ENCODE peak calls at places on chromosome 14, in ten cellular contexts. U is PC-3, Q is lung, V is tibial nerve, K is suprapubic skin, N is tibial artery, G is H1, J is uterus, E is ovary, Z is H9. F is an unnamed sample. For H3K4me1, the result is how much of the 10 kb centered on the place peaks cover.

GRCh38 chr14:74582910-74583581 is 29.0 kb downstream of the LTBP2 start:
- DNase-seq in J (no peak), Q (no peak), V (no peak), K (no peak), G (no peak), U (peak), Z (no peak), E (no peak), N (peak), F (no peak)

GRCh38 chr14:90536092-90536491 is 139.3 kb downstream of the CALM1 start:
- DNase-seq in Z (no peak), U (no peak), V (no peak), E (peak), N (no peak), J (peak), Q (no peak), G (no peak), K (no peak), F (no peak)

GRCh38 chr14:28599605-28600004 is 167.0 kb upstream of the FOXG1 start:
- DNase-seq in V (no peak), U (no peak), J (no peak), N (no peak), G (no peak), Q (no peak), E (no peak), K (no peak), Z (no peak), F (no peak)

GRCh38 chr14:40656301-40656700 is 950.4 kb upstream of the LRFN5 start:
- DNase-seq in E (no peak), Q (no peak), N (no peak), Z (no peak), U (no peak), G (no peak), J (no peak), V (no peak), K (no peak), F (no peak)

GRCh38 chr14:49586673-49587460 is 687 bp upstream of the RPS29 start:
- DNase-seq in G (no peak), U (peak), E (peak), V (no peak), Z (no peak), Q (no peak), N (no peak), K (no peak), J (peak), F (peak)

GRCh38 chr14:73731111-73731510 is 16.9 kb upstream of the PNMA1 start:
- DNase-seq in N (no peak), U (no peak), K (no peak), G (no peak), Q (no peak), Z (no peak), V (no peak), E (peak), J (no peak), F (no peak)

GRCh38 chr14:56687123-56687522 is 107.5 kb downstream of the TMEM260 start:
- DNase-seq in Z (no peak), V (no peak), G (no peak), Q (no peak), J (no peak), N (no peak), U (peak), E (no peak), K (no peak), F (no peak)

GRCh38 chr14:35430459-35431199 is 26.1 kb upstream of the NFKBIA start:
- DNase-seq in J (no peak), K (no peak), U (no peak), V (no peak), Z (no peak), E (no peak), G (no peak), N (no peak), Q (no peak), F (no peak)

GRCh38 chr14:85532981-85533820 is 3.3 kb downstream of the FLRT2 start:
- DNase-seq in E (peak), Z (peak), V (peak), J (peak), Q (no peak), K (peak), U (peak), G (peak), N (peak), F (no peak)

GRCh38 chr14:99589031-99589441 is 15.0 kb downstream of the CCDC85C start:
- DNase-seq in Q (no peak), K (no peak), Z (no peak), J (no peak), G (no peak), N (no peak), V (no peak), E (no peak), U (no peak), F (no peak)

GRCh38 chr14:99592394-99592793 is 11.6 kb downstream of the CCDC85C start:
- DNase-seq in J (no peak), U (no peak), G (no peak), V (no peak), K (no peak), N (no peak), Z (no peak), Q (no peak), E (no peak), F (no peak)

GRCh38 chr14:99589651-99590530 is 14.1 kb downstream of the CCDC85C start:
- DNase-seq in U (no peak), J (no peak), V (no peak), Z (no peak), N (no peak), Q (no peak), K (no peak), E (no peak), G (no peak), F (no peak)

GRCh38 chr14:99592933-99593753 is 10.9 kb downstream of the CCDC85C start:
- DNase-seq in U (no peak), N (no peak), K (no peak), J (no peak), Z (no peak), V (no peak), E (no peak), G (no peak), Q (no peak), F (no peak)

DNA sequence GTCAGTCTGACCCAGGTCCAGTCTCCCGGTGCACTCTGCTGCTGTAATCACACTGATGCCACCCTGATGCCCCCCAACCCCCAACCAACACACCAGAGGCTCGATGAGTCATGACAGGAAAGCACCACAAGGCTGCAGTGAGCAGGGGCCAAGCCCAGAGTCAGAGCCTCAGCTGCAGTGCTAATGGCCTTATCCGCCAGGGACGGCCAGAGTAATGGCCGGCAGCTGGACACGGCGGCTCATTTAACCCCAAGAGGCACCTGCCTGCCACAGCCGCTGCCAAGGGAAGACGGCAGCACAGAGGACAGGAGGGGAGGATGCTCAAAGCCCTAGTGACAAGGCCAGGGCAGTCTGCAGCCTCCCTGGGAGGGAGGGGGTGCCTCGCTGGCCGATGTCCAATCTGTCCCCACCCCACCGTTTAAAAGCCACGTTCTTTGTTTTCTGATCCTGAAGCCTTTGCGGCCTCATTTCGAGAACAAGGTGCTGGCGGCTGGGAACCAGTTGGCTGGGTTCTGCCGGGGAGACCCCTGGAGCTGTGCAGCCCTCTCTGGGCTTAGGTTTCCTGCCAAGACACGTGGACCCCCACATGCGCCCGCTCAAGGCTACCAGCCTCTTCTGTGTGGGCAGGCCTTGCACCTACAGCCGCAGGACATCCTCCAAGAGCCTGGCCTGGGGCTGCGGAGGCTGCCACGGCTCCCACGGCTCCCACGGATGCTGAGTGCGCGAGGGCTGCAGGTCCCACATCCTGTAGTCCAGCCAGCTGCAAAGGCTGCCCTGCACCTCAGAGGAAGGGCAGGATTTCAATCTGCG is 13.1 kb downstream of the CCDC85C start:
- DNase-seq in N (no peak), U (no peak), G (no peak), Z (no peak), J (peak), V (no peak), Q (no peak), E (no peak), K (no peak), F (no peak)
- H3K4me1 ChIP-seq in N (under half), U (under half), G (under half), Z (under half), J (under half), V (under half), Q (under half), E (under half), K (under half), F (under half)

GRCh38 chr14:93002049-93002448 is 79.1 kb downstream of the CHGA start:
- DNase-seq in K (no peak), Z (no peak), U (no peak), N (no peak), J (no peak), E (no peak), V (no peak), Q (no peak), G (no peak), F (no peak)

GRCh38 chr14:93003945-93004698 is 81.2 kb downstream of the CHGA start:
- DNase-seq in V (no peak), G (no peak), J (peak), Z (no peak), E (no peak), K (no peak), U (no peak), Q (no peak), N (no peak), F (no peak)

GRCh38 chr14:93004699-93005082 is 81.7 kb downstream of the CHGA start:
- DNase-seq in Q (no peak), V (no peak), E (no peak), G (no peak), N (no peak), Z (no peak), J (no peak), K (no peak), U (no peak), F (no peak)

GRCh38 chr14:93005135-93005813 is 82.3 kb downstream of the CHGA start:
- DNase-seq in K (no peak), E (no peak), J (no peak), N (peak), V (no peak), Z (no peak), U (no peak), G (no peak), Q (no peak), F (no peak)

GRCh38 chr14:93002851-93003298 is 79.9 kb downstream of the CHGA start:
- DNase-seq in G (no peak), V (no peak), N (no peak), K (no peak), J (no peak), E (no peak), Z (no peak), U (no peak), Q (no peak), F (no peak)
- H3K4me1 ChIP-seq in G (under half), V (under half), N (under half), K (under half), J (under half), E (under half), Z (under half), U (under half), Q (under half), F (under half)

GRCh38 chr14:50825307-50825706 is 5.7 kb downstream of the NIN start:
- DNase-seq in J (no peak), Q (no peak), G (no peak), N (no peak), K (no peak), U (no peak), E (no peak), Z (no peak), V (no peak), F (no peak)
- H3K4me1 ChIP-seq in J (under half), Q (under half), G (under half), N (under half), K (half or more), U (under half), E (under half), Z (under half), V (under half), F (half or more)

GRCh38 chr14:97413991-97414717 is 617.0 kb downstream of the VRK1 start:
- DNase-seq in G (peak), N (no peak), J (no peak), U (no peak), V (no peak), Q (no peak), E (no peak), Z (peak), K (no peak), F (no peak)
- H3K4me1 ChIP-seq in G (under half), N (under half), J (under half), U (under half), V (under half), Q (under half), E (under half), Z (under half), K (under half), F (under half)

DNA sequence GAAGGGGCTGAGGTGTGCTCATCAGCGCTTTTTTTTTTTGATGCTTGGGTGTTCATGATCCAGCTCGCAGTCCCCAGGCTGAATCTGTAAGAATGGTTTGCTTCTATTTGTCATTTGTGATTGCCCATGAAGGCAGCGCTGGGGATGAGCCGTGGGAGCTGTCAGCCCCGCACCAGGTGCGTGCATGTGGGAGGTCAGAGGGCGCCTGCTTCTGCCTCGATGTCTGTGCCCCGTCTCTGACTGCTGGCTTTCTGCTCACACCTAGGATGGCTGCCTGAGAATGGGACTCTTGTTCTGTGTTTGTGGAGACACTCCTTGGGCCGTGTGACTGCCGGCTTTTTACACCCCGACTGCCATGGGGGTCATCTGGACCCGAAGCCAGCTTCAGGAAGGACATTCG is 141.2 kb upstream of the RTL1 start:
- DNase-seq in U (no peak), G (no peak), J (no peak), V (no peak), K (no peak), E (no peak), Q (no peak), Z (no peak), N (no peak), F (no peak)
- H3K4me1 ChIP-seq in U (under half), G (under half), J (under half), V (under half), K (under half), E (under half), Q (under half), Z (under half), N (under half), F (under half)

GRCh38 chr14:103165323-103165722 is 42.1 kb downstream of the TNFAIP2 start:
- DNase-seq in Q (no peak), J (no peak), U (no peak), N (no peak), E (no peak), K (no peak), Z (no peak), G (no peak), V (no peak), F (no peak)
- H3K4me1 ChIP-seq in Q (under half), J (under half), U (under half), N (under half), E (under half), K (under half), Z (under half), G (under half), V (under half), F (under half)

GRCh38 chr14:106826833-106827369 is 1300.5 kb downstream of the TMEM121 start:
- DNase-seq in V (no peak), J (no peak), N (no peak), U (no peak), E (no peak), K (no peak), G (no peak), Q (no peak), Z (no peak), F (no peak)
- H3K4me1 ChIP-seq in V (under half), J (under half), N (under half), U (under half), E (under half), K (under half), G (under half), Q (under half), Z (under half), F (under half)

DNA sequence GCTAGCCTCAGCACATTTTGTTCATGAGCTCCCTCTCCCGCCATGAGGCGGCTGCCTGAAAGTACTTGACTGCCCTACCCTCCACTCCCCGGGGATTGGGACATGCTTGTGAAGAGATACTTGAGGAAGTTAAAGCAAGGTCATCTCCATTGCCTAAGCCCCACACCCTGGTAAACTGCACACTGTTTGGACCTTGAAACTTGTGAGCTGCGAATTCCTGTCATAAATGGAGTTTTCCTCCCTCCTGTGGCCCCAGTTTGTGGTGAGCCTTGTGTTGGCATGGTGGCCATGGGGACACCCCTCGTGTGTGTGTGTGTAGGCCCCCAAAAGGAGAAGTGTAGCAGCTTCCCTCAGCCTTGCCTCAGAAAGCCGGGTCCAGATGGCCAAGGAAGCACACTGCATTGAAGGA is 395.5 kb downstream of the ZFP36L1 start:
- DNase-seq in E (no peak), U (no peak), V (no peak), Z (no peak), G (no peak), J (no peak), Q (peak), N (peak), K (peak), F (no peak)
- H3K4me1 ChIP-seq in E (half or more), U (under half), V (under half), Z (under half), G (under half), J (under half), Q (under half), N (half or more), K (half or more), F (under half)

GRCh38 chr14:61706096-61706690 is 10.9 kb downstream of the HIF1A start:
- DNase-seq in K (no peak), V (no peak), U (no peak), Z (no peak), N (no peak), G (no peak), J (no peak), E (no peak), Q (no peak), F (no peak)
- H3K4me1 ChIP-seq in K (under half), V (under half), U (under half), Z (under half), N (under half), G (under half), J (under half), E (under half), Q (under half), F (under half)

F was measured in CD8-positive, alpha-beta T cell.